ENCODE peak calls at places on chromosomes 13 and 19, in ten cellular contexts. One of them, this sample, is unnamed.

GRCh38 chr13:43963726-43964125 is 84.0 kb downstream of the LACC1 start:
- DNase-seq in lung: no peak
- DNase-seq in transverse colon: no peak
- DNase-seq in cardiac muscle cell: peak
- DNase-seq in fibroblast of lung: no peak
- DNase-seq in adrenal gland: no peak
- DNase-seq in mesendoderm: peak
- DNase-seq in A673: no peak
- DNase-seq in astrocyte: no peak
- DNase-seq in left lung: no peak
- DNase-seq in this sample: no peak

GRCh38 chr13:73096173-73097117 is 37.6 kb downstream of the KLF5 start:
- DNase-seq in fibroblast of lung: no peak
- DNase-seq in A673: no peak
- DNase-seq in mesendoderm: peak
- DNase-seq in astrocyte: peak
- DNase-seq in adrenal gland: no peak
- DNase-seq in left lung: no peak
- DNase-seq in lung: no peak
- DNase-seq in transverse colon: no peak
- DNase-seq in cardiac muscle cell: no peak
- DNase-seq in this sample: no peak

GRCh38 chr13:30376426-30377311 is 45.6 kb upstream of the UBE2L5 start:
- DNase-seq in mesendoderm: no peak
- DNase-seq in astrocyte: no peak
- DNase-seq in adrenal gland: no peak
- DNase-seq in left lung: peak
- DNase-seq in transverse colon: peak
- DNase-seq in cardiac muscle cell: peak
- DNase-seq in fibroblast of lung: no peak
- DNase-seq in A673: no peak
- DNase-seq in lung: peak
- DNase-seq in this sample: no peak

GRCh38 chr19:39873385-39873784 is 27.2 kb upstream of the FBL start:
- DNase-seq in A673: no peak
- DNase-seq in lung: no peak
- DNase-seq in cardiac muscle cell: no peak
- DNase-seq in mesendoderm: no peak
- DNase-seq in transverse colon: no peak
- DNase-seq in astrocyte: no peak
- DNase-seq in fibroblast of lung: no peak
- DNase-seq in left lung: no peak
- DNase-seq in adrenal gland: no peak
- DNase-seq in this sample: no peak

GRCh38 chr13:25819856-25820530 is 231.8 kb downstream of the SHISA2 start:
- DNase-seq in fibroblast of lung: no peak
- DNase-seq in cardiac muscle cell: no peak
- DNase-seq in left lung: peak
- DNase-seq in mesendoderm: peak
- DNase-seq in adrenal gland: no peak
- DNase-seq in astrocyte: no peak
- DNase-seq in transverse colon: no peak
- DNase-seq in A673: no peak
- DNase-seq in lung: no peak
- DNase-seq in this sample: no peak

GRCh38 chr19:30049226-30049625 is 107.2 kb downstream of the URI1 start:
- DNase-seq in transverse colon: no peak
- DNase-seq in astrocyte: no peak
- DNase-seq in fibroblast of lung: no peak
- DNase-seq in A673: no peak
- DNase-seq in mesendoderm: no peak
- DNase-seq in adrenal gland: no peak
- DNase-seq in cardiac muscle cell: no peak
- DNase-seq in lung: no peak
- DNase-seq in left lung: no peak
- DNase-seq in this sample: no peak

GRCh38 chr13:101795025-101795424 is 342.6 kb downstream of the ITGBL1 start:
- DNase-seq in fibroblast of lung: no peak
- DNase-seq in transverse colon: no peak
- DNase-seq in lung: no peak
- DNase-seq in adrenal gland: no peak
- DNase-seq in A673: no peak
- DNase-seq in cardiac muscle cell: no peak
- DNase-seq in left lung: no peak
- DNase-seq in mesendoderm: no peak
- DNase-seq in astrocyte: no peak
- DNase-seq in this sample: no peak

GRCh38 chr13:105904034-105904742 is 631.3 kb downstream of the EFNB2 start:
- DNase-seq in adrenal gland: no peak
- DNase-seq in lung: no peak
- DNase-seq in left lung: no peak
- DNase-seq in mesendoderm: no peak
- DNase-seq in cardiac muscle cell: no peak
- DNase-seq in astrocyte: no peak
- DNase-seq in A673: no peak
- DNase-seq in fibroblast of lung: no peak
- DNase-seq in transverse colon: peak
- DNase-seq in this sample: no peak

GRCh38 chr13:48647625-48648024 is 6.1 kb upstream of the CYSLTR2 start:
- DNase-seq in cardiac muscle cell: no peak
- DNase-seq in A673: no peak
- DNase-seq in astrocyte: no peak
- DNase-seq in left lung: no peak
- DNase-seq in fibroblast of lung: no peak
- DNase-seq in adrenal gland: no peak
- DNase-seq in transverse colon: peak
- DNase-seq in mesendoderm: peak
- DNase-seq in lung: no peak
- DNase-seq in this sample: no peak

DNA sequence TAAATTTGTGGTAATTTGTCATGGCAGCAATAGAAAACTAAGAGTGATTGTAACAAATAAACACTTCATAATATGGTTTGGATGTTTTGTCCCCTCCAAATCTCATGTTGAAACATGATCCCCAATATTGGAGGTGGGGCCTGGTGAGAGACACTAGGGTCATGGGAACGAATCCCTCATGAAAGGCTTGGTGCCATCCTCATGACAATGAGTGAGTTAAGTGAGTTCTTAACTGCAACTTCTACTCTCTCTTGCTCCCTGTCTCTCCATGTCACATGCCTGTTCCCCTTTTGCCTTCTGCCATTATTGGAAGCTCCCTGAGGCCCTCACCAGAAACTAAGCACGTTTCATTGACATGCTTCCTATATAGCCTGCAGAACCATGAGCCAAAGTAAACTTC is 1233.2 kb downstream of the OLFM4 start:
- DNase-seq in cardiac muscle cell: no peak
- DNase-seq in mesendoderm: no peak
- DNase-seq in A673: no peak
- DNase-seq in transverse colon: no peak
- DNase-seq in adrenal gland: no peak
- DNase-seq in left lung: no peak
- DNase-seq in fibroblast of lung: no peak
- DNase-seq in astrocyte: no peak
- DNase-seq in lung: no peak
- DNase-seq in this sample: no peak
- H3K4me3 ChIP-seq in cardiac muscle cell: no peak
- H3K4me3 ChIP-seq in mesendoderm: no peak
- H3K4me3 ChIP-seq in A673: no peak
- H3K4me3 ChIP-seq in transverse colon: no peak
- H3K4me3 ChIP-seq in adrenal gland: no peak
- H3K4me3 ChIP-seq in left lung: no peak
- H3K4me3 ChIP-seq in fibroblast of lung: no peak
- H3K4me3 ChIP-seq in astrocyte: no peak
- H3K4me3 ChIP-seq in lung: no peak
- H3K4me3 ChIP-seq in this sample: no peak

DNA sequence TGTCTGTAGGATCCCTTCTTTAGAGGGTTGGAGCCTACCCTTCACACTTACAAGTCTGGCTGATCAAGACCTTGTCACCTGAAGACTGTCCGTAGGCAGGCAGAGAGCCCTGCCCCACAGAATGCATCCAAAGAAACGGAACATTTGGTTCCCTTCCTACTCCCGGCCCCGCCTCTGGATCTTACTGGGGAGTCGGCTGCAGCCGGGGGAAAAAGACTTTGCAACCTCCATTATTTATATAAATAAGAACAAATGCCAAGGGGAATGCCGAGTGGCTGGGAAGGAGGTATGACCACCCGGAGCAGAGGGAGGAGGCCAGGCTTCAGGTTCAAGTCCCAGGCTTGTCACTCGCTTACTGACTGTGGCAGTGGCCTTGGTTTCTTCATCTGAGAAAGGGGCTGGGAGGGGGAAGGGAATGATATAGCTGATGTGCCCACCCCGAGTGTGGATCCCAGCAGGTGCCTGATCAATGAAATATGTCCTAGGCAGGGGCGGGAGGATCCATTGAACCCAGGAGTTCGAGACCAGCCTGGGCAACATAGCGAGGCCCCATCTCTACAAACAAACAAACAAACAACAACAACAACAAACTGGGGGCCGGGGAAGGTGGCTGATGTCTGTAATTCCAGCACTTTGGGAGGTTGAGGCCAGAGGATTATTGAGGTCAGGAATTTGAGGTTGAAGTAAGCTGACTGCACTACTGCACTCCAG is 48.7 kb downstream of the RFX2 start:
- DNase-seq in astrocyte: no peak
- DNase-seq in cardiac muscle cell: no peak
- DNase-seq in fibroblast of lung: no peak
- DNase-seq in transverse colon: peak
- DNase-seq in A673: no peak
- DNase-seq in mesendoderm: no peak
- DNase-seq in lung: peak
- DNase-seq in left lung: no peak
- DNase-seq in adrenal gland: no peak
- DNase-seq in this sample: no peak
- H3K27ac ChIP-seq in astrocyte: peak
- H3K27ac ChIP-seq in cardiac muscle cell: no peak
- H3K27ac ChIP-seq in fibroblast of lung: no peak
- H3K27ac ChIP-seq in transverse colon: peak
- H3K27ac ChIP-seq in A673: no peak
- H3K27ac ChIP-seq in mesendoderm: peak
- H3K27ac ChIP-seq in lung: peak
- H3K27ac ChIP-seq in left lung: peak
- H3K27ac ChIP-seq in adrenal gland: no peak
- H3K27ac ChIP-seq in this sample: peak

DNA sequence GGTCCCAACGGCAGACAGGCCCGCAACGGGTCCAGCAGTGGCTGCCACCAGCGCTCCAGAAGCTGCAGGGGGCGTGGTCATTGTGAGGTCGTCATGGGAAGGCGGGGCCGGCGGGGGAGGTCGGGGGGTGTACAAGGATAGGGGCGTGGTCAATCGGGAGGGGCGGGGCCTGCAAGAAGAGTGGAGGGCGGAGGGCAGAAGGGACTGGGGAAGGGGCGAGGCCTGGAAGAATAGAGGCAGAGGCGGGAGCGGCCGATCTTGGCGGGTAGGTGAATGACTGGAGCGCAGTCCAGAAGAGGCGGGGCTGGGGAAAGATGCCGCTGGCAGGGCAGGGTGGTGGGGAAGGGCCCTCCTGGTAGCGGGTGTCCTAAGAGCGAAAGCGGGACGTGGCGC is 4.3 kb downstream of the FUZ start:
- DNase-seq in adrenal gland: peak
- DNase-seq in mesendoderm: peak
- DNase-seq in cardiac muscle cell: peak
- DNase-seq in lung: peak
- DNase-seq in transverse colon: peak
- DNase-seq in A673: peak
- DNase-seq in fibroblast of lung: peak
- DNase-seq in astrocyte: peak
- DNase-seq in left lung: peak
- DNase-seq in this sample: peak
- H3K4me3 ChIP-seq in adrenal gland: peak
- H3K4me3 ChIP-seq in mesendoderm: no peak
- H3K4me3 ChIP-seq in cardiac muscle cell: peak
- H3K4me3 ChIP-seq in lung: peak
- H3K4me3 ChIP-seq in transverse colon: peak
- H3K4me3 ChIP-seq in A673: peak
- H3K4me3 ChIP-seq in fibroblast of lung: peak
- H3K4me3 ChIP-seq in astrocyte: peak
- H3K4me3 ChIP-seq in left lung: peak
- H3K4me3 ChIP-seq in this sample: peak

DNA sequence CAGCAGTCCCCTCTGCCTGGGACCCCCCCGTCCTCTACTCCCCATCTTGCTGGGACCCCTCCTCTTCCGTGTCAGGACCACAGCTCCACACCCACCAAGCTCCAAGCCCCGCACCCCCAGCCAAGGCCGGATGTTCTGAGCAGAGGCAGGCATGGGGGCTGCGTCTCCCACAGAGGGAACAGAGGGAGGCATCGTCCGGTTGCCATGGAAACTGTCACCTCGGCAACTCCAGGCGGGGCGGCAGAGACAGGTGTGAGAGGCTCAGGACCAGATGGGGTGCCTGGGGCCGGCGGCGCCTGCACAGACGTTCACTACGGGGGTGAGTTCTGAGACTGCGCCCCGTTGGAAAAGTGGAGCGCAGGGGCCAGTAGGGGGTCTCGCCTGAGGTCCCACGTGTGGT is 5.4 kb downstream of the RNU6-9 start:
- DNase-seq in left lung: no peak
- DNase-seq in adrenal gland: no peak
- DNase-seq in lung: no peak
- DNase-seq in mesendoderm: no peak
- DNase-seq in fibroblast of lung: no peak
- DNase-seq in transverse colon: no peak
- DNase-seq in astrocyte: no peak
- DNase-seq in cardiac muscle cell: no peak
- DNase-seq in A673: peak
- DNase-seq in this sample: no peak
- H3K27ac ChIP-seq in left lung: no peak
- H3K27ac ChIP-seq in adrenal gland: no peak
- H3K27ac ChIP-seq in lung: no peak
- H3K27ac ChIP-seq in mesendoderm: no peak
- H3K27ac ChIP-seq in fibroblast of lung: no peak
- H3K27ac ChIP-seq in transverse colon: no peak
- H3K27ac ChIP-seq in astrocyte: no peak
- H3K27ac ChIP-seq in cardiac muscle cell: no peak
- H3K27ac ChIP-seq in A673: no peak
- H3K27ac ChIP-seq in this sample: no peak

DNA sequence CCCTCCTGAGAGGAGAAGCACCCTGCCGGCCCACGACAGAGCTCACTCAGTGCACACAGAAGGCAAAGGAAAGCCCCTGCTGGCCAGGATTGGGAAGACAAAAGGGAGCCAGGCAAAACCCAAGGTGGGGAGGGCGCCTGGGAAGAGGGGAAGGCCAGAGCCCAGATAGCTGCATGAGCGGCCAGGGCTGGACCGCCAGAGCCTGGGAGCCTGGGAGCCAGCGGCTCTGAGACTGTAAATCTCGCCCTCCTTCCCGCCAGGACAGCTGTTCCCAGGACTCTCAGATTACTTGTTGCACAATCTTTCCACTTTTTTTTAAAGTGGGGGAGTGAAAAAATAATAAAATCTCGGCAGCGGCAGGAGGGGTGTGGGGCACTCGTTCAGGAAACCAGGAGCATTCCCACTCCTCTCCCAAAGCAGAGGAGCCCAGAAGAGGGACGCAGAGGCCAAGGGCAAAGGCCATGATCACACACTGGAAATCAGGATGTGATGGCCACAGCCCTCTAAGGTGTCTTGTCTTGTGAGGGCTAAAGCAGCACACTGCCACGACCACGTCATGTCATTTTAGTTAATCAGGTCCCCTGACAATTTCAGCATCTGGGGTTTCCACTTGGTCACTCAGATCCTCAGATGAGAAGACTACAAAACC is 19.6 kb upstream of the EPHX3 start:
- DNase-seq in fibroblast of lung: peak
- DNase-seq in astrocyte: peak
- DNase-seq in cardiac muscle cell: peak
- DNase-seq in left lung: peak
- DNase-seq in mesendoderm: peak
- DNase-seq in A673: peak
- DNase-seq in lung: peak
- DNase-seq in adrenal gland: peak
- DNase-seq in transverse colon: peak
- DNase-seq in this sample: peak
- H3K4me3 ChIP-seq in fibroblast of lung: peak
- H3K4me3 ChIP-seq in astrocyte: peak
- H3K4me3 ChIP-seq in cardiac muscle cell: no peak
- H3K4me3 ChIP-seq in left lung: no peak
- H3K4me3 ChIP-seq in mesendoderm: no peak
- H3K4me3 ChIP-seq in A673: no peak
- H3K4me3 ChIP-seq in lung: no peak
- H3K4me3 ChIP-seq in adrenal gland: no peak
- H3K4me3 ChIP-seq in transverse colon: no peak
- H3K4me3 ChIP-seq in this sample: peak